ENCODE peak calls at places on chromosomes 13 and 19, in five cellular contexts. One of them, this sample, is unnamed.

GRCh38 chr13:106033634-106034033 is 501.8 kb downstream of the EFNB2 start:
- DNase-seq in tibial artery: no peak
- DNase-seq in K562: no peak
- DNase-seq in naive thymus-derived CD4-positive, alpha-beta T cell: no peak
- DNase-seq in Caco-2: no peak
- DNase-seq in this sample: no peak

GRCh38 chr13:82664183-82664582 is 1218.1 kb downstream of the SLITRK1 start:
- DNase-seq in tibial artery: no peak
- DNase-seq in K562: no peak
- DNase-seq in naive thymus-derived CD4-positive, alpha-beta T cell: no peak
- DNase-seq in Caco-2: no peak
- DNase-seq in this sample: no peak

GRCh38 chr19:53511933-53512374 is 26.0 kb upstream of the ZNF331 start:
- DNase-seq in tibial artery: peak; percentile 40
- DNase-seq in K562: peak; percentile 63
- DNase-seq in naive thymus-derived CD4-positive, alpha-beta T cell: peak; percentile 28
- DNase-seq in Caco-2: peak; percentile 60
- DNase-seq in this sample: peak; percentile 92

GRCh38 chr13:76812206-76812882 is 73.9 kb downstream of the KCTD12 start:
- DNase-seq in tibial artery: peak; percentile 65
- DNase-seq in K562: no peak
- DNase-seq in naive thymus-derived CD4-positive, alpha-beta T cell: no peak
- DNase-seq in Caco-2: no peak
- DNase-seq in this sample: no peak

GRCh38 chr19:1457031-1457739 is 7.3 kb downstream of the APC2 start:
- DNase-seq in tibial artery: no peak
- DNase-seq in K562: no peak
- DNase-seq in naive thymus-derived CD4-positive, alpha-beta T cell: no peak
- DNase-seq in Caco-2: no peak
- DNase-seq in this sample: peak; percentile 85

GRCh38 chr13:30870049-30870884 is 35.8 kb upstream of the MEDAG start:
- DNase-seq in tibial artery: peak; percentile 96
- DNase-seq in K562: peak; percentile 79
- DNase-seq in naive thymus-derived CD4-positive, alpha-beta T cell: no peak
- DNase-seq in Caco-2: peak; percentile 74
- DNase-seq in this sample: peak; percentile 82

GRCh38 chr19:2424686-2425621 is 2.4 kb downstream of the TIMM13 start:
- DNase-seq in tibial artery: no peak
- DNase-seq in K562: no peak
- DNase-seq in naive thymus-derived CD4-positive, alpha-beta T cell: no peak
- DNase-seq in Caco-2: no peak
- DNase-seq in this sample: peak; percentile 93

GRCh38 chr13:59750860-59751259 is 412.9 kb downstream of the DIAPH3 start:
- DNase-seq in tibial artery: no peak
- DNase-seq in K562: no peak
- DNase-seq in naive thymus-derived CD4-positive, alpha-beta T cell: no peak
- DNase-seq in Caco-2: no peak
- DNase-seq in this sample: peak; percentile 60

GRCh38 chr13:72139192-72139591 is 272.2 kb upstream of the DACH1 start:
- DNase-seq in tibial artery: no peak
- DNase-seq in K562: no peak
- DNase-seq in naive thymus-derived CD4-positive, alpha-beta T cell: no peak
- DNase-seq in Caco-2: no peak
- DNase-seq in this sample: no peak

GRCh38 chr13:34943675-34944634 is 1.9 kb downstream of the NBEA start:
- DNase-seq in tibial artery: no peak
- DNase-seq in K562: no peak
- DNase-seq in naive thymus-derived CD4-positive, alpha-beta T cell: no peak
- DNase-seq in Caco-2: no peak
- DNase-seq in this sample: no peak

GRCh38 chr13:40401911-40402776 is 264.3 kb downstream of the FOXO1 start:
- DNase-seq in tibial artery: peak; percentile 98
- DNase-seq in K562: peak; percentile 25
- DNase-seq in naive thymus-derived CD4-positive, alpha-beta T cell: no peak
- DNase-seq in Caco-2: peak; percentile 76
- DNase-seq in this sample: no peak

GRCh38 chr19:2888739-2889224 is 11.9 kb upstream of the ZNF57 start:
- DNase-seq in tibial artery: peak; percentile 24
- DNase-seq in K562: no peak
- DNase-seq in naive thymus-derived CD4-positive, alpha-beta T cell: peak; percentile 81
- DNase-seq in Caco-2: peak; percentile 94
- DNase-seq in this sample: peak; percentile 44

GRCh38 chr19:51111606-51112005 is 3.4 kb upstream of the CTU1 start:
- DNase-seq in tibial artery: no peak
- DNase-seq in K562: peak; percentile 35
- DNase-seq in naive thymus-derived CD4-positive, alpha-beta T cell: no peak
- DNase-seq in Caco-2: no peak
- DNase-seq in this sample: no peak

GRCh38 chr19:51108805-51109146 is 567 bp upstream of the CTU1 start:
- DNase-seq in tibial artery: no peak
- DNase-seq in K562: no peak
- DNase-seq in naive thymus-derived CD4-positive, alpha-beta T cell: no peak
- DNase-seq in Caco-2: no peak
- DNase-seq in this sample: no peak

GRCh38 chr19:51107406-51108065 is 673 bp downstream of the CTU1 start:
- DNase-seq in tibial artery: no peak
- DNase-seq in K562: no peak
- DNase-seq in naive thymus-derived CD4-positive, alpha-beta T cell: no peak
- DNase-seq in Caco-2: no peak
- DNase-seq in this sample: no peak

GRCh38 chr19:51108066-51108804 is at the start of gene CTU1:
- DNase-seq in tibial artery: peak; percentile 98
- DNase-seq in K562: peak; percentile 95
- DNase-seq in naive thymus-derived CD4-positive, alpha-beta T cell: peak; percentile 99
- DNase-seq in Caco-2: peak; percentile 99
- DNase-seq in this sample: peak; percentile 97

GRCh38 chr19:51110666-51110971 is 2.4 kb upstream of the CTU1 start:
- DNase-seq in tibial artery: no peak
- DNase-seq in K562: no peak
- DNase-seq in naive thymus-derived CD4-positive, alpha-beta T cell: no peak
- DNase-seq in Caco-2: no peak
- DNase-seq in this sample: no peak
- H3K4me3 ChIP-seq in tibial artery: no peak overlapping the region
- H3K4me3 ChIP-seq in K562: no peak overlapping the region
- H3K4me3 ChIP-seq in naive thymus-derived CD4-positive, alpha-beta T cell: no peak overlapping the region
- H3K4me3 ChIP-seq in Caco-2: no peak overlapping the region
- H3K4me3 ChIP-seq in this sample: no peak overlapping the region

GRCh38 chr19:12676928-12677327 is 4.8 kb downstream of the DHPS start:
- DNase-seq in tibial artery: no peak
- DNase-seq in K562: no peak
- DNase-seq in naive thymus-derived CD4-positive, alpha-beta T cell: no peak
- DNase-seq in Caco-2: no peak
- DNase-seq in this sample: no peak
- H3K36me3 ChIP-seq in tibial artery: peaks cover 64% of the 10 kb centered on the region
- H3K36me3 ChIP-seq in K562: peaks cover 75% of the 10 kb centered on the region
- H3K36me3 ChIP-seq in naive thymus-derived CD4-positive, alpha-beta T cell: peaks cover 19% of the 10 kb centered on the region
- H3K36me3 ChIP-seq in Caco-2: peaks cover 16% of the 10 kb centered on the region
- H3K36me3 ChIP-seq in this sample: peaks cover 30% of the 10 kb centered on the region

DNA sequence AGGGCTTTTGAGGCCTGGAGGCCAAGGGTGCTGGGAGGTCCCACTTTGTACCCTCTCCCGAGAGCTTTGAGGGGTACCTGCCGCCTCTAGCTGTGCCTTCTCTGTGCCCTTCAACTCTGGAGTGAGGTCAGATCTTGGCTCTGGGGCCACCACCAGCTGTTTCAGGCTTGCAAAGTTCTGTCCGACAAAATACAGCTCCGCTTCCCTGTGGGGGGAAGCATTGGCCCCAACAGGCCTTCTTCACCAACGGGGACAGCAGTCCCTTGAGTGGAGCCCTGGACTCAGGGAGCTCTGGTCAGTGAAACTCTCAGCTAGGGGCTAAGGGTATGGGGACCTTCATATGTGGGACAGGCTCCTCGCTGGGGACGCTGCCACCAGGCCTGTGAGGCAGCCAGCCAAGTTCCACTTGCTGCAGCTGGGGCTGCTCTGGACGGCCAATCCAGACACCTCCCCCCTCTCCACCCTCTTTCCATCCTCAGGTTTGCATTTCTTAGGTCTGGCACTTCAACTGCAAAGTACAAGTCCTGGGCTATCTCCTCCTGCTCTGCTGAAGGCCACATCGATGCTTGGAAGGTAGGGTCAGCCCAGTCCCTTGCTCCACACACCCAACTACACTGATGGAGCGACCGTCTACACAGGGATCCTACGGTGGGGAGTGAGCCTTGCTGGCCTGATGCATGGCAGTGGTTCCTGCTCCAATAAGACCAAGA is 46.8 kb downstream of the C13orf46 start:
- DNase-seq in tibial artery: peak; percentile 20
- DNase-seq in K562: no peak
- DNase-seq in naive thymus-derived CD4-positive, alpha-beta T cell: no peak
- DNase-seq in Caco-2: peak; percentile 24
- DNase-seq in this sample: peak; percentile 33
- H3K27me3 ChIP-seq in tibial artery: no peaks in the 10 kb centered on the region
- H3K27me3 ChIP-seq in K562: peaks cover 21% of the 10 kb centered on the region
- H3K27me3 ChIP-seq in naive thymus-derived CD4-positive, alpha-beta T cell: no peaks in the 10 kb centered on the region
- H3K27me3 ChIP-seq in Caco-2: no peaks in the 10 kb centered on the region
- H3K27me3 ChIP-seq in this sample: no peaks in the 10 kb centered on the region

GRCh38 chr19:46221981-46222610 is 7.4 kb upstream of the IGFL1 start:
- DNase-seq in tibial artery: peak; percentile 30
- DNase-seq in K562: no peak
- DNase-seq in naive thymus-derived CD4-positive, alpha-beta T cell: no peak
- DNase-seq in Caco-2: no peak
- DNase-seq in this sample: peak; percentile 78

GRCh38 chr19:46226438-46226973 is 3.0 kb upstream of the IGFL1 start:
- DNase-seq in tibial artery: no peak
- DNase-seq in K562: no peak
- DNase-seq in naive thymus-derived CD4-positive, alpha-beta T cell: no peak
- DNase-seq in Caco-2: peak; percentile 55
- DNase-seq in this sample: no peak

GRCh38 chr19:46224773-46225172 is 4.8 kb upstream of the IGFL1 start:
- DNase-seq in tibial artery: no peak
- DNase-seq in K562: no peak
- DNase-seq in naive thymus-derived CD4-positive, alpha-beta T cell: no peak
- DNase-seq in Caco-2: no peak
- DNase-seq in this sample: no peak

GRCh38 chr19:46229442-46229841 is at the start of gene IGFL1:
- DNase-seq in tibial artery: no peak
- DNase-seq in K562: peak; percentile 1
- DNase-seq in naive thymus-derived CD4-positive, alpha-beta T cell: no peak
- DNase-seq in Caco-2: no peak
- DNase-seq in this sample: no peak

GRCh38 chr19:46225558-46226004 is 4.0 kb upstream of the IGFL1 start:
- DNase-seq in tibial artery: no peak
- DNase-seq in K562: no peak
- DNase-seq in naive thymus-derived CD4-positive, alpha-beta T cell: no peak
- DNase-seq in Caco-2: no peak
- DNase-seq in this sample: no peak
- H3K4me3 ChIP-seq in tibial artery: no peak overlapping the region
- H3K4me3 ChIP-seq in K562: no peak overlapping the region
- H3K4me3 ChIP-seq in naive thymus-derived CD4-positive, alpha-beta T cell: no peak overlapping the region
- H3K4me3 ChIP-seq in Caco-2: no peak overlapping the region
- H3K4me3 ChIP-seq in this sample: no peak overlapping the region

DNA sequence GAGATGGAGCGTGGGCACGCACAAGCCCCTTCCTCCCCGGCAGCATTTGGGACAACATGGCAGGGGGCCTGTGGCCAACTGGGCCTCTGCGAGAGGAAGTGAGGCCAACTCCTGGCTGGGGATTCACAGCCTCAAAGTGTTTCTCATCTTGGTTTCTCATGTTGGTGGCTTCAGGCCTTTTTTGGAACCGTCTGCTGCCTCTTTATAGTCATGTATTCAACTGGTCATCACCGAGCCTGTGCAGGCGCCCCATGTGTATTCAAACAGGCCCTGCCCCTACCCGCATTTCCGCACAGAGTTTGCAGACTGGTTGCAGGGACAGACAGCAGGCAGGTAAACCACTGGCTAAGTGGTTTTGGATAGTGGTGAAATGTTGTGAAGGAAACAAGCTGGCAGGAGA is 17.3 kb upstream of the RELB start:
- DNase-seq in tibial artery: no peak
- DNase-seq in K562: no peak
- DNase-seq in naive thymus-derived CD4-positive, alpha-beta T cell: no peak
- DNase-seq in Caco-2: no peak
- DNase-seq in this sample: no peak
- H3K36me3 ChIP-seq in tibial artery: peaks cover 71% of the 10 kb centered on the region
- H3K36me3 ChIP-seq in K562: peaks cover 75% of the 10 kb centered on the region
- H3K36me3 ChIP-seq in naive thymus-derived CD4-positive, alpha-beta T cell: no peaks in the 10 kb centered on the region
- H3K36me3 ChIP-seq in Caco-2: peaks cover 4% of the 10 kb centered on the region
- H3K36me3 ChIP-seq in this sample: peaks cover 9% of the 10 kb centered on the region

This sample was measured in H7.